ENCODE peak calls at places on chromosomes 4 and X, in nine cellular contexts. One of them, this sample, is unnamed.

GRCh38 chrX:10101269-10101668 is 55.5 kb upstream of the CLCN4 start:
- DNase-seq in naive B cell: no peak
- DNase-seq in RPMI7951: no peak
- DNase-seq in stimulated activated CD4-positive, alpha-beta T cell treated with anti-CD3 and anti-CD28 coated beads, Interleukin-4, amount 100 ng/mL, for 1 hour: no peak
- DNase-seq in left ventricle myocardium inferior: no peak
- DNase-seq in retinal pigment epithelial cell: no peak
- DNase-seq in omental fat pad: no peak
- DNase-seq in non-pigmented ciliary epithelial cell: no peak
- DNase-seq in activated naive CD4-positive, alpha-beta T cell treated with anti-CD3 and anti-CD28 coated beads for 36 hours: no peak
- DNase-seq in this sample: peak

GRCh38 chr4:178917756-178918155 is 1475.5 kb upstream of the AGA start:
- DNase-seq in naive B cell: no peak
- DNase-seq in RPMI7951: no peak
- DNase-seq in stimulated activated CD4-positive, alpha-beta T cell treated with anti-CD3 and anti-CD28 coated beads, Interleukin-4, amount 100 ng/mL, for 1 hour: no peak
- DNase-seq in left ventricle myocardium inferior: no peak
- DNase-seq in retinal pigment epithelial cell: no peak
- DNase-seq in omental fat pad: no peak
- DNase-seq in non-pigmented ciliary epithelial cell: no peak
- DNase-seq in activated naive CD4-positive, alpha-beta T cell treated with anti-CD3 and anti-CD28 coated beads for 36 hours: no peak
- DNase-seq in this sample: no peak

GRCh38 chr4:111323496-111323895 is 700.6 kb upstream of the PITX2 start:
- DNase-seq in naive B cell: no peak
- DNase-seq in RPMI7951: peak
- DNase-seq in stimulated activated CD4-positive, alpha-beta T cell treated with anti-CD3 and anti-CD28 coated beads, Interleukin-4, amount 100 ng/mL, for 1 hour: no peak
- DNase-seq in left ventricle myocardium inferior: no peak
- DNase-seq in retinal pigment epithelial cell: peak
- DNase-seq in omental fat pad: no peak
- DNase-seq in non-pigmented ciliary epithelial cell: peak
- DNase-seq in activated naive CD4-positive, alpha-beta T cell treated with anti-CD3 and anti-CD28 coated beads for 36 hours: no peak
- DNase-seq in this sample: no peak

GRCh38 chrX:131366387-131366786 is 77.3 kb upstream of the IGSF1 start:
- DNase-seq in naive B cell: no peak
- DNase-seq in RPMI7951: peak
- DNase-seq in stimulated activated CD4-positive, alpha-beta T cell treated with anti-CD3 and anti-CD28 coated beads, Interleukin-4, amount 100 ng/mL, for 1 hour: no peak
- DNase-seq in left ventricle myocardium inferior: no peak
- DNase-seq in retinal pigment epithelial cell: no peak
- DNase-seq in omental fat pad: no peak
- DNase-seq in non-pigmented ciliary epithelial cell: no peak
- DNase-seq in activated naive CD4-positive, alpha-beta T cell treated with anti-CD3 and anti-CD28 coated beads for 36 hours: no peak
- DNase-seq in this sample: no peak

GRCh38 chr4:8727546-8728510 is 135.3 kb downstream of the CPZ start:
- DNase-seq in naive B cell: no peak
- DNase-seq in RPMI7951: no peak
- DNase-seq in stimulated activated CD4-positive, alpha-beta T cell treated with anti-CD3 and anti-CD28 coated beads, Interleukin-4, amount 100 ng/mL, for 1 hour: no peak
- DNase-seq in left ventricle myocardium inferior: no peak
- DNase-seq in retinal pigment epithelial cell: no peak
- DNase-seq in omental fat pad: no peak
- DNase-seq in non-pigmented ciliary epithelial cell: no peak
- DNase-seq in activated naive CD4-positive, alpha-beta T cell treated with anti-CD3 and anti-CD28 coated beads for 36 hours: no peak
- DNase-seq in this sample: no peak

GRCh38 chr4:153706519-153706918 is 22.4 kb downstream of the TLR2 start:
- DNase-seq in naive B cell: no peak
- DNase-seq in RPMI7951: no peak
- DNase-seq in stimulated activated CD4-positive, alpha-beta T cell treated with anti-CD3 and anti-CD28 coated beads, Interleukin-4, amount 100 ng/mL, for 1 hour: no peak
- DNase-seq in left ventricle myocardium inferior: no peak
- DNase-seq in retinal pigment epithelial cell: no peak
- DNase-seq in omental fat pad: no peak
- DNase-seq in non-pigmented ciliary epithelial cell: no peak
- DNase-seq in activated naive CD4-positive, alpha-beta T cell treated with anti-CD3 and anti-CD28 coated beads for 36 hours: no peak
- DNase-seq in this sample: no peak

GRCh38 chr4:82429728-82430192 is 502 bp downstream of the HNRNPDL start:
- DNase-seq in naive B cell: no peak
- DNase-seq in RPMI7951: no peak
- DNase-seq in stimulated activated CD4-positive, alpha-beta T cell treated with anti-CD3 and anti-CD28 coated beads, Interleukin-4, amount 100 ng/mL, for 1 hour: no peak
- DNase-seq in left ventricle myocardium inferior: no peak
- DNase-seq in retinal pigment epithelial cell: no peak
- DNase-seq in omental fat pad: no peak
- DNase-seq in non-pigmented ciliary epithelial cell: no peak
- DNase-seq in activated naive CD4-positive, alpha-beta T cell treated with anti-CD3 and anti-CD28 coated beads for 36 hours: no peak
- DNase-seq in this sample: peak

GRCh38 chrX:138411048-138411447 is 300.5 kb downstream of the FGF13 start:
- DNase-seq in naive B cell: no peak
- DNase-seq in RPMI7951: no peak
- DNase-seq in stimulated activated CD4-positive, alpha-beta T cell treated with anti-CD3 and anti-CD28 coated beads, Interleukin-4, amount 100 ng/mL, for 1 hour: no peak
- DNase-seq in left ventricle myocardium inferior: no peak
- DNase-seq in retinal pigment epithelial cell: no peak
- DNase-seq in omental fat pad: no peak
- DNase-seq in non-pigmented ciliary epithelial cell: no peak
- DNase-seq in activated naive CD4-positive, alpha-beta T cell treated with anti-CD3 and anti-CD28 coated beads for 36 hours: no peak
- DNase-seq in this sample: no peak

GRCh38 chr4:101972791-101973190 is 182.3 kb downstream of the BANK1 start:
- DNase-seq in naive B cell: no peak
- DNase-seq in RPMI7951: no peak
- DNase-seq in stimulated activated CD4-positive, alpha-beta T cell treated with anti-CD3 and anti-CD28 coated beads, Interleukin-4, amount 100 ng/mL, for 1 hour: no peak
- DNase-seq in left ventricle myocardium inferior: no peak
- DNase-seq in retinal pigment epithelial cell: no peak
- DNase-seq in omental fat pad: no peak
- DNase-seq in non-pigmented ciliary epithelial cell: no peak
- DNase-seq in activated naive CD4-positive, alpha-beta T cell treated with anti-CD3 and anti-CD28 coated beads for 36 hours: no peak
- DNase-seq in this sample: no peak

GRCh38 chr4:66376396-66376795 is 706.1 kb upstream of the EPHA5 start:
- DNase-seq in naive B cell: no peak
- DNase-seq in RPMI7951: no peak
- DNase-seq in stimulated activated CD4-positive, alpha-beta T cell treated with anti-CD3 and anti-CD28 coated beads, Interleukin-4, amount 100 ng/mL, for 1 hour: no peak
- DNase-seq in left ventricle myocardium inferior: no peak
- DNase-seq in retinal pigment epithelial cell: no peak
- DNase-seq in omental fat pad: no peak
- DNase-seq in non-pigmented ciliary epithelial cell: no peak
- DNase-seq in activated naive CD4-positive, alpha-beta T cell treated with anti-CD3 and anti-CD28 coated beads for 36 hours: no peak
- DNase-seq in this sample: no peak

GRCh38 chr4:89263265-89263664 is 44.3 kb downstream of the GPRIN3 start:
- DNase-seq in naive B cell: no peak
- DNase-seq in RPMI7951: no peak
- DNase-seq in stimulated activated CD4-positive, alpha-beta T cell treated with anti-CD3 and anti-CD28 coated beads, Interleukin-4, amount 100 ng/mL, for 1 hour: no peak
- DNase-seq in left ventricle myocardium inferior: no peak
- DNase-seq in retinal pigment epithelial cell: no peak
- DNase-seq in omental fat pad: no peak
- DNase-seq in non-pigmented ciliary epithelial cell: no peak
- DNase-seq in activated naive CD4-positive, alpha-beta T cell treated with anti-CD3 and anti-CD28 coated beads for 36 hours: no peak
- DNase-seq in this sample: peak

GRCh38 chr4:110266136-110266535 is 67.7 kb upstream of the ELOVL6 start:
- DNase-seq in naive B cell: no peak
- DNase-seq in RPMI7951: no peak
- DNase-seq in stimulated activated CD4-positive, alpha-beta T cell treated with anti-CD3 and anti-CD28 coated beads, Interleukin-4, amount 100 ng/mL, for 1 hour: no peak
- DNase-seq in left ventricle myocardium inferior: no peak
- DNase-seq in retinal pigment epithelial cell: no peak
- DNase-seq in omental fat pad: no peak
- DNase-seq in non-pigmented ciliary epithelial cell: no peak
- DNase-seq in activated naive CD4-positive, alpha-beta T cell treated with anti-CD3 and anti-CD28 coated beads for 36 hours: no peak
- DNase-seq in this sample: no peak

GRCh38 chrX:2577844-2578444 is 77.2 kb upstream of the DHRSX start:
- DNase-seq in naive B cell: no peak
- DNase-seq in RPMI7951: no peak
- DNase-seq in stimulated activated CD4-positive, alpha-beta T cell treated with anti-CD3 and anti-CD28 coated beads, Interleukin-4, amount 100 ng/mL, for 1 hour: no peak
- DNase-seq in left ventricle myocardium inferior: no peak
- DNase-seq in retinal pigment epithelial cell: no peak
- DNase-seq in omental fat pad: no peak
- DNase-seq in non-pigmented ciliary epithelial cell: peak
- DNase-seq in activated naive CD4-positive, alpha-beta T cell treated with anti-CD3 and anti-CD28 coated beads for 36 hours: no peak
- DNase-seq in this sample: no peak

GRCh38 chr4:182968917-182969650 is 51.9 kb upstream of the DCTD start:
- DNase-seq in naive B cell: no peak
- DNase-seq in RPMI7951: no peak
- DNase-seq in stimulated activated CD4-positive, alpha-beta T cell treated with anti-CD3 and anti-CD28 coated beads, Interleukin-4, amount 100 ng/mL, for 1 hour: no peak
- DNase-seq in left ventricle myocardium inferior: no peak
- DNase-seq in retinal pigment epithelial cell: no peak
- DNase-seq in omental fat pad: no peak
- DNase-seq in non-pigmented ciliary epithelial cell: no peak
- DNase-seq in activated naive CD4-positive, alpha-beta T cell treated with anti-CD3 and anti-CD28 coated beads for 36 hours: no peak
- DNase-seq in this sample: no peak

GRCh38 chrX:35890699-35891098 is 28.8 kb upstream of the CFAP47 start:
- DNase-seq in naive B cell: no peak
- DNase-seq in RPMI7951: peak
- DNase-seq in stimulated activated CD4-positive, alpha-beta T cell treated with anti-CD3 and anti-CD28 coated beads, Interleukin-4, amount 100 ng/mL, for 1 hour: no peak
- DNase-seq in left ventricle myocardium inferior: no peak
- DNase-seq in retinal pigment epithelial cell: peak
- DNase-seq in omental fat pad: no peak
- DNase-seq in non-pigmented ciliary epithelial cell: peak
- DNase-seq in activated naive CD4-positive, alpha-beta T cell treated with anti-CD3 and anti-CD28 coated beads for 36 hours: peak
- DNase-seq in this sample: peak

GRCh38 chrX:143437439-143437838 is 79.8 kb downstream of the SPANXN3 start:
- DNase-seq in naive B cell: no peak
- DNase-seq in RPMI7951: peak
- DNase-seq in stimulated activated CD4-positive, alpha-beta T cell treated with anti-CD3 and anti-CD28 coated beads, Interleukin-4, amount 100 ng/mL, for 1 hour: no peak
- DNase-seq in left ventricle myocardium inferior: no peak
- DNase-seq in retinal pigment epithelial cell: no peak
- DNase-seq in omental fat pad: no peak
- DNase-seq in non-pigmented ciliary epithelial cell: no peak
- DNase-seq in activated naive CD4-positive, alpha-beta T cell treated with anti-CD3 and anti-CD28 coated beads for 36 hours: no peak
- DNase-seq in this sample: peak

GRCh38 chr4:183139058-183139740 is 40.1 kb downstream of the WWC2 start:
- DNase-seq in naive B cell: no peak
- DNase-seq in RPMI7951: peak
- DNase-seq in stimulated activated CD4-positive, alpha-beta T cell treated with anti-CD3 and anti-CD28 coated beads, Interleukin-4, amount 100 ng/mL, for 1 hour: no peak
- DNase-seq in left ventricle myocardium inferior: no peak
- DNase-seq in retinal pigment epithelial cell: no peak
- DNase-seq in omental fat pad: no peak
- DNase-seq in non-pigmented ciliary epithelial cell: no peak
- DNase-seq in activated naive CD4-positive, alpha-beta T cell treated with anti-CD3 and anti-CD28 coated beads for 36 hours: no peak
- DNase-seq in this sample: no peak

GRCh38 chr4:879730-880079 is 52.4 kb downstream of the GAK start:
- DNase-seq in naive B cell: no peak
- DNase-seq in RPMI7951: no peak
- DNase-seq in stimulated activated CD4-positive, alpha-beta T cell treated with anti-CD3 and anti-CD28 coated beads, Interleukin-4, amount 100 ng/mL, for 1 hour: peak
- DNase-seq in left ventricle myocardium inferior: no peak
- DNase-seq in retinal pigment epithelial cell: no peak
- DNase-seq in omental fat pad: no peak
- DNase-seq in non-pigmented ciliary epithelial cell: no peak
- DNase-seq in activated naive CD4-positive, alpha-beta T cell treated with anti-CD3 and anti-CD28 coated beads for 36 hours: peak
- DNase-seq in this sample: no peak

GRCh38 chr4:187004628-187005027 is 281.0 kb upstream of the FAT1 start:
- DNase-seq in naive B cell: no peak
- DNase-seq in RPMI7951: no peak
- DNase-seq in stimulated activated CD4-positive, alpha-beta T cell treated with anti-CD3 and anti-CD28 coated beads, Interleukin-4, amount 100 ng/mL, for 1 hour: no peak
- DNase-seq in left ventricle myocardium inferior: no peak
- DNase-seq in retinal pigment epithelial cell: no peak
- DNase-seq in omental fat pad: no peak
- DNase-seq in non-pigmented ciliary epithelial cell: no peak
- DNase-seq in activated naive CD4-positive, alpha-beta T cell treated with anti-CD3 and anti-CD28 coated beads for 36 hours: no peak
- DNase-seq in this sample: no peak

GRCh38 chr4:41712413-41712812 is 36.1 kb downstream of the PHOX2B start:
- DNase-seq in naive B cell: no peak
- DNase-seq in RPMI7951: no peak
- DNase-seq in stimulated activated CD4-positive, alpha-beta T cell treated with anti-CD3 and anti-CD28 coated beads, Interleukin-4, amount 100 ng/mL, for 1 hour: no peak
- DNase-seq in left ventricle myocardium inferior: no peak
- DNase-seq in retinal pigment epithelial cell: no peak
- DNase-seq in omental fat pad: no peak
- DNase-seq in non-pigmented ciliary epithelial cell: no peak
- DNase-seq in activated naive CD4-positive, alpha-beta T cell treated with anti-CD3 and anti-CD28 coated beads for 36 hours: no peak
- DNase-seq in this sample: no peak

GRCh38 chrX:16869393-16870094 is 618 bp downstream of the RBBP7 start:
- DNase-seq in naive B cell: peak
- DNase-seq in RPMI7951: peak
- DNase-seq in stimulated activated CD4-positive, alpha-beta T cell treated with anti-CD3 and anti-CD28 coated beads, Interleukin-4, amount 100 ng/mL, for 1 hour: peak
- DNase-seq in left ventricle myocardium inferior: peak
- DNase-seq in retinal pigment epithelial cell: no peak
- DNase-seq in omental fat pad: no peak
- DNase-seq in non-pigmented ciliary epithelial cell: no peak
- DNase-seq in activated naive CD4-positive, alpha-beta T cell treated with anti-CD3 and anti-CD28 coated beads for 36 hours: peak
- DNase-seq in this sample: no peak

GRCh38 chr4:2305766-2306501 is 44.0 kb upstream of the MXD4 start:
- DNase-seq in naive B cell: no peak
- DNase-seq in RPMI7951: peak
- DNase-seq in stimulated activated CD4-positive, alpha-beta T cell treated with anti-CD3 and anti-CD28 coated beads, Interleukin-4, amount 100 ng/mL, for 1 hour: no peak
- DNase-seq in left ventricle myocardium inferior: no peak
- DNase-seq in retinal pigment epithelial cell: no peak
- DNase-seq in omental fat pad: no peak
- DNase-seq in non-pigmented ciliary epithelial cell: no peak
- DNase-seq in activated naive CD4-positive, alpha-beta T cell treated with anti-CD3 and anti-CD28 coated beads for 36 hours: no peak
- DNase-seq in this sample: peak

GRCh38 chrX:120302434-120302833 is 8.8 kb downstream of the TMEM255A start:
- DNase-seq in naive B cell: peak
- DNase-seq in RPMI7951: no peak
- DNase-seq in stimulated activated CD4-positive, alpha-beta T cell treated with anti-CD3 and anti-CD28 coated beads, Interleukin-4, amount 100 ng/mL, for 1 hour: peak
- DNase-seq in left ventricle myocardium inferior: no peak
- DNase-seq in retinal pigment epithelial cell: no peak
- DNase-seq in omental fat pad: no peak
- DNase-seq in non-pigmented ciliary epithelial cell: no peak
- DNase-seq in activated naive CD4-positive, alpha-beta T cell treated with anti-CD3 and anti-CD28 coated beads for 36 hours: peak
- DNase-seq in this sample: no peak